ENCODE peak calls at places on chromosomes 1 and 21, in seven cellular contexts. U is Calu3, S is A549, Z is tibial artery, M is epithelial cell of esophagus, C is GM10248, E is NB4. K is an unnamed sample.

GRCh38 chr21:24939288-24939687 is 668.0 kb downstream of the MRPL39 start:
- DNase-seq in U (no peak), S (no peak), Z (no peak), M (no peak), C (no peak), E (no peak), K (peak)

GRCh38 chr1:39852214-39852791 is 31.0 kb downstream of the TRIT1 start:
- DNase-seq in U (no peak), S (no peak), Z (no peak), M (peak), C (no peak), E (peak), K (peak)

GRCh38 chr1:6523566-6523965 is 30.7 kb downstream of the NOL9 start:
- DNase-seq in U (no peak), S (peak), Z (no peak), M (peak), C (no peak), E (peak), K (peak)

GRCh38 chr1:7659514-7659913 is 111.6 kb upstream of the VAMP3 start:
- DNase-seq in U (no peak), S (no peak), Z (no peak), M (no peak), C (no peak), E (peak), K (no peak)

GRCh38 chr21:14630556-14631069 is 84.5 kb upstream of the SAMSN1 start:
- DNase-seq in U (no peak), S (no peak), Z (no peak), M (no peak), C (peak), E (peak), K (no peak)

GRCh38 chr1:167790117-167790516 is 68.3 kb downstream of the MPZL1 start:
- DNase-seq in U (no peak), S (no peak), Z (no peak), M (peak), C (no peak), E (no peak), K (peak)

GRCh38 chr1:220892997-220893700 is 13.9 kb downstream of the HLX start:
- DNase-seq in U (no peak), S (no peak), Z (no peak), M (no peak), C (no peak), E (no peak), K (no peak)

GRCh38 chr1:40318476-40318875 is 1.4 kb upstream of the COL9A2 start:
- DNase-seq in U (no peak), S (no peak), Z (no peak), M (no peak), C (no peak), E (no peak), K (no peak)

GRCh38 chr1:177487481-177487880 is 316.7 kb downstream of the BRINP2 start:
- DNase-seq in U (no peak), S (no peak), Z (no peak), M (no peak), C (no peak), E (no peak), K (no peak)

GRCh38 chr1:174068000-174068399 is 45.8 kb upstream of the RC3H1 start:
- DNase-seq in U (no peak), S (no peak), Z (no peak), M (peak), C (no peak), E (no peak), K (peak)

GRCh38 chr1:240967070-240967724 is 355.2 kb upstream of the GREM2 start:
- DNase-seq in U (no peak), S (no peak), Z (no peak), M (no peak), C (no peak), E (peak), K (peak)

GRCh38 chr1:34973326-34973725 is 11.8 kb downstream of the TMEM35B start:
- DNase-seq in U (no peak), S (no peak), Z (no peak), M (peak), C (no peak), E (no peak), K (no peak)

GRCh38 chr1:1777510-1777909 is 760 bp downstream of the NADK start:
- DNase-seq in U (no peak), S (no peak), Z (peak), M (peak), C (no peak), E (no peak), K (peak)

GRCh38 chr1:244672961-244673695 is 20.2 kb downstream of the DESI2 start:
- DNase-seq in U (no peak), S (no peak), Z (no peak), M (no peak), C (no peak), E (no peak), K (no peak)

GRCh38 chr1:66556161-66556611 is 22.2 kb downstream of the SGIP1 start:
- DNase-seq in U (no peak), S (no peak), Z (no peak), M (peak), C (no peak), E (no peak), K (peak)

GRCh38 chr1:220278991-220279390 is 6.7 kb upstream of the RAB3GAP2 start:
- DNase-seq in U (no peak), S (no peak), Z (no peak), M (no peak), C (no peak), E (no peak), K (no peak)

GRCh38 chr1:243234978-243235657 is 20.0 kb downstream of the CEP170 start:
- DNase-seq in U (no peak), S (no peak), Z (no peak), M (no peak), C (no peak), E (no peak), K (peak)

GRCh38 chr1:209585672-209586071 is 2.2 kb downstream of the CAMK1G start:
- DNase-seq in U (peak), S (no peak), Z (no peak), M (peak), C (no peak), E (no peak), K (no peak)

GRCh38 chr21:34612557-34612956 is 2.4 kb downstream of the RCAN1 start:
- DNase-seq in U (no peak), S (no peak), Z (no peak), M (peak), C (no peak), E (no peak), K (no peak)

GRCh38 chr1:56958526-56958925 is 7.3 kb downstream of the C8B start:
- DNase-seq in U (no peak), S (no peak), Z (no peak), M (peak), C (no peak), E (no peak), K (peak)

GRCh38 chr1:152225678-152226077 is 1.7 kb upstream of the HRNR start:
- DNase-seq in U (no peak), S (no peak), Z (no peak), M (peak), C (no peak), E (no peak), K (peak)

GRCh38 chr1:32240140-32240951 is 6.7 kb upstream of the FAM167B start:
- DNase-seq in U (peak), S (peak), Z (peak), M (peak), C (no peak), E (peak), K (peak)

GRCh38 chr1:6652986-6653385 is 28.3 kb downstream of the THAP3 start:
- DNase-seq in U (no peak), S (no peak), Z (no peak), M (no peak), C (no peak), E (peak), K (no peak)

GRCh38 chr1:172653015-172653709 is 5.7 kb upstream of the FASLG start:
- DNase-seq in U (peak), S (no peak), Z (no peak), M (peak), C (no peak), E (peak), K (peak)

GRCh38 chr1:80666073-80666472 is 1134.7 kb upstream of the ADGRL2 start:
- DNase-seq in U (no peak), S (no peak), Z (no peak), M (no peak), C (no peak), E (no peak), K (no peak)

DNA sequence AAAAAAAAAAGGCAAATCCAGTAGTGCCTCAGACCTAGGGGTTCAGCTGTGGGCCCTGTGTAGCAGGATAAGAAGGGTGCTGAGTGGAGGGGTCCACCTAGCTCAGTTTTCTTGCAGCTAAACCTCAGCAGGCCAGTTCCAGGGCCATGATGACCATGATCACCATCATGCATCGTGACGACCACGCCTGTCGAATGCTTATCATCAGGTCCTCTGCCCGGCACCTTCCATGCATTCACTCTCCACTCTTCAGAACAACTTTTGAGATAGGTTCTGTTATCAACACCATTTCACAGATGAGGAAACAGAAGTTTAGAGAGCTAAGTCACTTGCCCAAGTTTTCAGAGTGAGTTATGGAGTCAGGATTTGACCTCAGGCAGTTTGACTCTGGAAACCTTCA is 54.9 kb downstream of the ACBD3 start:
- DNase-seq in U (no peak), S (no peak), Z (no peak), M (no peak), C (no peak), E (no peak), K (no peak)
- TF ChIP-seq CTCF in U (no peak), S (no peak), Z (no peak), M (no peak), C (no peak), E (no peak), K (no peak)

DNA sequence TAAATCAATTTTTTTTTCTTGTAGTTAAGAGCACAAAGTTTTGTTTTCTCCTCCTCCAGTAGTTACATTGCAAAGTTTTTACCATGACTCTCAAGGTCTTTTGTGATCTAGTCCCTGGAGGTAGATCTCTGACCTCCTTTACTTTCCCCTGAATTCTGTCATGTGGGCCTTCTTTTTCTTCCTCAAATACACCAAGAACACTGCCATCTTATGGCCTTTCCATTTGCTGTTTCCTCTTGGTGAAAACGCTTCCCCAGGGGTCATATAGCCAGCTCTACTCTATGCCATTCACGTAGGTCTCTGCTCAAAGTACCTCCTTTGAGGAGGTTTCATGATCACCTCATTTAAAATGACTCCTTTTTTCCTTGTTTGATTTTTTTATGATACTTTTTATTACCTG is 2.7 kb downstream of the DDX20 start:
- DNase-seq in U (no peak), S (no peak), Z (no peak), M (no peak), C (no peak), E (peak), K (no peak)
- TF ChIP-seq CTCF in U (no peak), S (no peak), Z (no peak), M (peak), C (no peak), E (peak), K (no peak)

GRCh38 chr1:19258353-19258752 is 6.7 kb downstream of the MRTO4 start:
- DNase-seq in U (no peak), S (no peak), Z (no peak), M (no peak), C (no peak), E (no peak), K (no peak)

GRCh38 chr1:19262728-19263127 is 11.1 kb downstream of the MRTO4 start:
- DNase-seq in U (no peak), S (no peak), Z (no peak), M (no peak), C (no peak), E (no peak), K (no peak)

GRCh38 chr1:19257178-19257914 is 5.7 kb downstream of the MRTO4 start:
- DNase-seq in U (no peak), S (no peak), Z (no peak), M (no peak), C (peak), E (no peak), K (no peak)

GRCh38 chr1:19262047-19262446 is 10.4 kb downstream of the MRTO4 start:
- DNase-seq in U (no peak), S (no peak), Z (no peak), M (no peak), C (no peak), E (no peak), K (no peak)

DNA sequence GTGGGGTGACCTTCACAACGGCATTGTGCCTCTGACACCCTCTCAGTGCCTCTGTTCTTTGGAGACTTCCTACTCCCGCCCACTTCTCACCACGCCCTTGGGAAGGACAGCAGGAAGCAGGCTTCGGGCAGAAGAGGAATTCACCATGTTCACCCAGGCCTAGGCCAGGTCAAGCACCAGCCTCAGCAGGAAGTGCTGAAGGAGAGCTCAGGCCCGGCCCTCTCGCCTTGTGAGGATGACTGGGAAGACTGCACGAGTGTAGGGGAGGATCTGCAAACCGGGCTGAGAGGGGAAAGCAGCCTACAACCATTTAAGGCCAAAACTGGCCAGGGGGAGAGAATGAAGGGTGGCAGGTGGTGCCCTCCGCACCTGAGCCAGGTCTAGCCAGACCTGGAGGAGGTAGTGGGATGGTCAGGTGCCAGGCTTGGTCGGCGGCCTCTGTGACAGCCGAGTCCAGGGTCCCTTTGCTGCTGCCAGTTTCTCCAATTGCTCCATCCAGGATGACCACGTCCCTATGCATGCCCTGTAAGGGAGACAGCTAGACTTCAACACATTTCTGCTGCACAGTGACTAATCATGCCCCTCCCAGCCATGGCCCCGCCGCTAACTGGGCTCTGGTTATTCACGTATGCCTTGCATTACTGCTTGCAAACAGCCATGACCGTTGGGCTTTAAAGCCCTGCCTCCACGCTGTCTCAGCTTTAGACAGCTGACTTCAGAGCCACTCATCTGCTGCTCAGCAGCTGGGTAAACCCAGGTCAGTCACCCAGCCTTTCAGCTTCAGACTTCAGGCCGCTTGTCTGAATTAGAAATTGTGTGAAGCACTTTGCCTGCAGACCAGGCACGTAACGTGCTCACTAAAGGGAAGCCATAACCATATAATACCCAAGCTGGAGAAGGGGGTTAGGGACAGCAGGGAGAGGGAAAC is 8.9 kb downstream of the MRTO4 start:
- DNase-seq in U (no peak), S (no peak), Z (no peak), M (peak), C (no peak), E (peak), K (peak)
- TF ChIP-seq CTCF in U (no peak), S (no peak), Z (no peak), M (no peak), C (no peak), E (no peak), K (no peak)

GRCh38 chr1:64343105-64343960 is 126.6 kb upstream of the CACHD1 start:
- DNase-seq in U (peak), S (peak), Z (no peak), M (peak), C (no peak), E (no peak), K (peak)
- TF ChIP-seq CTCF in U (no peak), S (no peak), Z (no peak), M (no peak), C (no peak), E (no peak), K (no peak)

GRCh38 chr1:17696417-17697301 is 58.5 kb upstream of the ACTL8 start:
- DNase-seq in U (no peak), S (peak), Z (no peak), M (peak), C (no peak), E (no peak), K (peak)
- TF ChIP-seq CTCF in U (no peak), S (peak), Z (no peak), M (peak), C (no peak), E (no peak), K (peak)

K was measured in MCF 10A.